ENCODE peak calls at places on chromosomes 5 and 9, in seven cellular contexts. K, W, L, E, I, M and O are unnamed samples. For H3K27me3, the result is how much of the 10 kb centered on the place peaks cover.

GRCh38 chr5:54887663-54888062 is 97.7 kb downstream of the ESM1 start:
- DNase-seq in E (no peak), L (no peak), M (no peak), W (no peak), K (no peak), I (no peak), O (no peak)

GRCh38 chr9:137037035-137037434 is 5.1 kb upstream of the FUT7 start:
- DNase-seq in K (no peak), W (no peak), M (no peak), E (no peak), L (no peak), I (no peak), O (peak)

GRCh38 chr9:114724741-114725140 is 42.7 kb upstream of the TEX48 start:
- DNase-seq in L (no peak), E (no peak), M (no peak), K (no peak), I (no peak), W (no peak), O (no peak)

GRCh38 chr5:121503111-121503840 is 348.4 kb upstream of the FTMT start:
- DNase-seq in E (peak), L (peak), W (no peak), M (peak), K (peak), I (no peak), O (peak)

GRCh38 chr5:112263469-112263868 is 155.6 kb downstream of the EPB41L4A start:
- DNase-seq in M (no peak), K (no peak), W (no peak), L (no peak), E (no peak), I (no peak), O (no peak)

GRCh38 chr5:34866989-34867471 is 28.1 kb downstream of the TTC23L start:
- DNase-seq in M (no peak), K (no peak), E (no peak), W (no peak), I (no peak), L (no peak), O (no peak)

GRCh38 chr9:77475641-77476473 is 172.3 kb downstream of the GNA14 start:
- DNase-seq in E (no peak), I (no peak), W (no peak), K (no peak), L (no peak), M (no peak), O (no peak)

GRCh38 chr5:123297866-123298265 is 125.3 kb downstream of the CEP120 start:
- DNase-seq in W (no peak), M (no peak), I (no peak), K (no peak), E (no peak), L (no peak), O (no peak)

GRCh38 chr5:1897816-1898450 is 15.2 kb upstream of the IRX4 start:
- DNase-seq in W (no peak), L (no peak), I (no peak), M (no peak), E (no peak), K (no peak), O (no peak)

GRCh38 chr5:6907320-6907918 is 194.2 kb downstream of the TENT4A start:
- DNase-seq in E (no peak), M (no peak), I (no peak), L (no peak), K (no peak), W (no peak), O (no peak)

GRCh38 chr9:122036988-122037387 is 56.1 kb downstream of the TTLL11 start:
- DNase-seq in E (no peak), M (no peak), I (no peak), L (no peak), K (no peak), W (no peak), O (no peak)

GRCh38 chr9:127837346-127837745 is 17.1 kb downstream of the ENG start:
- DNase-seq in M (no peak), L (no peak), E (no peak), I (no peak), K (peak), W (no peak), O (no peak)

GRCh38 chr5:10243660-10244240 is 5.9 kb downstream of the ATPSCKMT start:
- DNase-seq in E (no peak), M (no peak), W (no peak), L (no peak), K (no peak), I (no peak), O (no peak)

GRCh38 chr5:75862872-75863271 is 145.6 kb upstream of the POC5 start:
- DNase-seq in M (no peak), K (no peak), L (no peak), E (no peak), W (no peak), I (no peak), O (no peak)

GRCh38 chr5:14416709-14417108 is 164.9 kb upstream of the OTULINL start:
- DNase-seq in L (no peak), I (no peak), E (no peak), K (no peak), W (peak), M (no peak), O (no peak)

GRCh38 chr9:31590091-31590490 is 794.4 kb upstream of the ACO1 start:
- DNase-seq in I (no peak), L (no peak), E (no peak), K (no peak), W (no peak), M (no peak), O (no peak)

GRCh38 chr9:108617661-108618060 is 238.1 kb downstream of the ACTL7B start:
- DNase-seq in I (no peak), W (no peak), K (no peak), E (no peak), L (no peak), M (no peak), O (no peak)

GRCh38 chr5:1429501-1429900 is 15.7 kb downstream of the SLC6A3 start:
- DNase-seq in I (peak), K (peak), W (no peak), E (peak), L (no peak), M (no peak), O (no peak)

GRCh38 chr5:153752890-153753289 is 262.4 kb downstream of the GRIA1 start:
- DNase-seq in K (no peak), M (no peak), L (no peak), I (no peak), E (no peak), W (no peak), O (no peak)

DNA sequence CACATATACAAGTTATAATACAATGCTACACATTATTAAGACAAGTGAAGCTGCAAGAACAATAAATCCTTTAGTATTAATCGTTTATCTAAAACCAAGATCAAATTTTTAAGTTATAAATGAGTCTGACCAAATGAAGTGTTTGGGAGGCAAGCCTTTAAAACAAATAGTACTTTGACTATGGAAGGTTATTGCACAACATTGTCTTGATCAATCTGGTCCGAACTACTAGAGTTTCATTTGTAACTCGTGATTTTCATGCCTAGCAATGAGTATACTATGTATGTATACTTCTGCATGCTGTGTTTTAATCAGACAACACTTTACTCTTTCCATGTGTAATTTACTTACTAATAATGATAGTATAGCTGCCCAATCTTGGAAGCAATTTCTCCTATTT is 87.2 kb upstream of the GOLGA1 start:
- DNase-seq in K (no peak), L (no peak), M (no peak), W (no peak), I (no peak), E (no peak), O (no peak)
- H3K27ac ChIP-seq in K (no peak), L (no peak), M (no peak), W (no peak), I (no peak), E (no peak), O (no peak)

GRCh38 chr5:135833961-135834638 is 363 bp upstream of the SLC25A48 start:
- DNase-seq in M (no peak), W (no peak), I (no peak), E (no peak), L (peak), K (no peak), O (no peak)

GRCh38 chr5:135832941-135833340 is 1.5 kb upstream of the SLC25A48 start:
- DNase-seq in W (no peak), I (no peak), M (no peak), E (no peak), L (peak), K (no peak), O (no peak)

GRCh38 chr5:135833521-135833920 is 942 bp upstream of the SLC25A48 start:
- DNase-seq in M (no peak), L (no peak), I (no peak), W (no peak), K (no peak), E (no peak), O (no peak)

GRCh38 chr5:135835766-135836165 is 1.3 kb downstream of the SLC25A48 start:
- DNase-seq in E (no peak), W (no peak), M (no peak), I (no peak), K (no peak), L (peak), O (no peak)

GRCh38 chr5:135834639-135835529 is at the start of gene SLC25A48:
- DNase-seq in I (no peak), W (peak), E (peak), L (peak), K (no peak), M (no peak), O (no peak)
- H3K27me3 ChIP-seq in I (half or more), W (under half), E (under half), L (under half), K (under half), M (under half), O (under half)

GRCh38 chr5:3512291-3512690 is 83.3 kb upstream of the IRX1 start:
- DNase-seq in M (no peak), I (no peak), W (no peak), K (no peak), E (no peak), L (no peak), O (no peak)
- TF ChIP-seq EP300 in M (no peak), I (no peak), W (no peak), K (no peak), E (no peak), L (no peak), O (no peak)

DNA sequence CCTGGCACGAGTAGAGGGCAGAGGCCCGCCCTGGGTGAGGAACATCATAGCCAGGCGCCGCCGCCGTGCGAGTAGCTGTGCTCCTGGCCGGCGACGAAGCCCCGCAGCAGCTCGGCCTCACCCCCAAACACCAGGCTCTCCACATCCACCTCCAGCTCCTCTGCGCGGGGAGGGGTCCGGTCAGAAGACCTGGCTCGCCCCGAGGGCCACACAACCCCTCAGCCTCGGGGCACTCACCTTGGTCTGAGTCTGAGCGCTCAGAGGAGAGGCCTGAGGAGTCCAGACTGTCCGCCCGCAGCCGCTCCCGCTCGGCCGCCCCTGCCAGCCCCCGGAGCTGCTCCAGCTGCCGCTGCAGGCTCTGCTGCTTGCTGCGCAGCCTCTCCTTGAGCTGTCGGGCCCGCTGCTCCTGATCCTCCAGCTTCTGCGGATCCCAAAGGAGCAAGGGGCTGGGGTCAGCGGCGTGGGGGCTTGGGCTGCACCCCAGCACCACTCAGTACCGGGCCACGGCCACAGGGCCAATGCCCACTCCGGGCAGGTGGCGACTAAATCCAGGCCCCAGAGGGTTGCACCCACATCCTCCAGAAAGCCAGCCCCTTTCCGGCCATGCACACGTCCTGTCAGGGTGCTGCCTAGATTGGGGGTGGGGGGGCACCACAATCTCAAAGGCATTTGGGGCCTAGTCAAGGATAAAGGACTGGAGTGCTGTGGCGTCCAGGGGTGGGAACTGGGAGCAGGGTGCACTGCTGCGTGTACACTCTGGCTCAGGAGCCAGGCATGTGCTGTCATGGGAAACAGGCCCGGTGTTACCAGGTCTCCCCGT is 3.9 kb downstream of the MXD3 start:
- DNase-seq in W (no peak), E (no peak), I (no peak), K (no peak), L (no peak), M (no peak), O (peak)
- H3K27ac ChIP-seq in W (no peak), E (peak), I (no peak), K (no peak), L (no peak), M (no peak), O (peak)